ENCODE peak calls at places on chromosomes 16 and 17, in ten cellular contexts. Y is cardiac muscle cell; T is mesendoderm; K is stomach; D is fibroblast of pulmonary artery; P is stimulated activated CD4-positive, alpha-beta T cell treated with anti-CD3 and anti-CD28 coated beads, TNF-alpha, amount 100 ng/mL, for 48 hours; R is iPS-NIHi11; B is choroid plexus epithelial cell; G is GM03348; H is AG04449. O is an unnamed sample.
A peak's percentile ranks its signal among the peaks of the same experiment; 100 is the strongest.

GRCh38 chr16:11833951-11834695 is 17.2 kb downstream of the RSL1D1 start:
- DNase-seq in G (peak; percentile 64), B (peak; percentile 97), Y (no peak), D (peak; percentile 88), K (no peak), P (no peak), T (no peak), R (no peak), H (no peak), O (no peak)

GRCh38 chr17:79796570-79797491 is at the start of gene CBX8:
- DNase-seq in T (peak; percentile 99), R (peak; percentile 91), D (peak; percentile 100), K (peak; percentile 100), P (peak; percentile 99), G (peak; percentile 100), H (peak; percentile 89), Y (peak; percentile 100), B (peak; percentile 100), O (peak; percentile 96)

GRCh38 chr16:57089406-57089805 is 3.0 kb upstream of the CPNE2 start:
- DNase-seq in R (no peak), T (no peak), P (no peak), K (no peak), G (no peak), B (no peak), Y (no peak), H (no peak), D (no peak), O (no peak)

GRCh38 chr17:80068301-80069160 is 32.1 kb downstream of the CCDC40 start:
- DNase-seq in R (no peak), G (no peak), Y (no peak), D (peak; percentile 54), K (peak; percentile 54), T (peak; percentile 27), P (no peak), H (no peak), B (peak; percentile 86), O (no peak)

GRCh38 chr16:89314357-89314756 is 96.9 kb downstream of the ZNF778 start:
- DNase-seq in Y (no peak), P (no peak), T (no peak), K (no peak), B (no peak), H (no peak), D (no peak), G (no peak), R (no peak), O (no peak)

GRCh38 chr16:57764341-57765159 is 29.0 kb downstream of the KATNB1 start:
- DNase-seq in G (peak; percentile 88), B (peak; percentile 79), T (peak; percentile 95), K (no peak), Y (no peak), H (peak; percentile 33), R (peak; percentile 91), D (peak; percentile 77), P (peak; percentile 29), O (no peak)

GRCh38 chr17:80477647-80478478 is 1.5 kb upstream of the NPTX1 start:
- DNase-seq in R (peak; percentile 87), T (peak; percentile 74), Y (peak; percentile 78), H (no peak), P (no peak), D (peak; percentile 46), K (no peak), G (peak; percentile 82), B (peak; percentile 60), O (no peak)

GRCh38 chr16:31202402-31203385 is at the start of gene PYCARD:
- DNase-seq in T (peak; percentile 61), R (peak; percentile 64), H (no peak), Y (peak; percentile 43), P (no peak), D (peak; percentile 31), K (peak; percentile 45), G (peak; percentile 88), B (peak; percentile 44), O (no peak)

GRCh38 chr16:814974-815373 is 14.4 kb upstream of the GNG13 start:
- DNase-seq in T (no peak), R (no peak), K (no peak), D (no peak), P (no peak), Y (no peak), B (peak; percentile 72), H (peak; percentile 29), G (peak; percentile 74), O (no peak)

GRCh38 chr17:38874505-38875419 is 4.9 kb downstream of the LASP1 start:
- DNase-seq in R (no peak), D (no peak), T (no peak), H (no peak), P (no peak), B (peak; percentile 44), Y (no peak), G (peak; percentile 52), K (no peak), O (no peak)

GRCh38 chr17:29870836-29871430 is 59.1 kb downstream of the SSH2 start:
- DNase-seq in R (no peak), H (no peak), T (no peak), K (no peak), Y (no peak), D (no peak), B (peak; percentile 43), P (no peak), G (no peak), O (no peak)

GRCh38 chr16:23578096-23578830 is 17.9 kb downstream of the NDUFAB1 start:
- DNase-seq in T (no peak), K (no peak), R (no peak), H (no peak), P (no peak), B (peak; percentile 55), G (peak; percentile 19), D (peak; percentile 86), Y (no peak), O (no peak)

GRCh38 chr17:27958708-27959381 is 65.7 kb upstream of the LYRM9 start:
- DNase-seq in Y (no peak), B (no peak), R (no peak), D (no peak), P (no peak), G (no peak), H (no peak), T (no peak), K (no peak), O (no peak)

GRCh38 chr16:53785044-53785443 is 81.1 kb downstream of the FTO start:
- DNase-seq in T (no peak), Y (no peak), B (peak; percentile 67), P (no peak), D (peak; percentile 54), H (peak; percentile 29), K (no peak), G (no peak), R (no peak), O (no peak)

GRCh38 chr16:69804283-69804682 is 42.2 kb downstream of the WWP2 start:
- DNase-seq in K (no peak), B (no peak), T (no peak), Y (no peak), D (no peak), R (no peak), P (no peak), H (no peak), G (peak; percentile 54), O (no peak)

GRCh38 chr17:75370288-75370687 is 35.2 kb downstream of the GRB2 start:
- DNase-seq in T (no peak), K (peak; percentile 44), D (no peak), R (no peak), G (no peak), P (no peak), B (no peak), Y (no peak), H (no peak), O (no peak)

GRCh38 chr16:51994597-51994996 is 552.3 kb downstream of the TOX3 start:
- DNase-seq in Y (peak; percentile 51), B (no peak), R (peak; percentile 23), D (no peak), K (peak; percentile 92), P (no peak), H (no peak), T (no peak), G (no peak), O (no peak)

GRCh38 chr17:31908386-31908785 is 6.9 kb upstream of the UTP6 start:
- DNase-seq in D (no peak), G (no peak), P (no peak), B (no peak), R (no peak), Y (no peak), K (no peak), T (no peak), H (no peak), O (no peak)

GRCh38 chr16:383326-384020 is 1.7 kb upstream of the PGAP6 start:
- DNase-seq in D (no peak), H (no peak), B (no peak), T (peak; percentile 80), R (no peak), K (peak; percentile 81), P (peak; percentile 24), G (no peak), Y (peak; percentile 42), O (no peak)

O was measured in GOT3.